ENCODE peak calls at places on chromosomes 16 and 17, in four cellular contexts. O is Panc1, Y is heart right ventricle, E is DND-41. J is an unnamed sample. For H3K27me3, the result is how much of the 10 kb centered on the place peaks cover.

GRCh38 chr16:73432794-73433455 is 385.0 kb upstream of the ZFHX3 start:
- DNase-seq in O (no peak), Y (no peak), E (no peak), J (no peak)

GRCh38 chr17:72145562-72145961 is 24.7 kb downstream of the SOX9 start:
- DNase-seq in O (no peak), Y (no peak), E (no peak), J (no peak)

GRCh38 chr17:68346448-68346847 is 55.2 kb downstream of the ARSG start:
- DNase-seq in O (no peak), Y (peak), E (peak), J (peak)

GRCh38 chr17:41530062-41531048 is 2.2 kb upstream of the KRT19 start:
- DNase-seq in O (no peak), Y (no peak), E (no peak), J (no peak)

GRCh38 chr17:306536-307294 is 45.9 kb downstream of the RPH3AL start:
- DNase-seq in O (no peak), Y (no peak), E (no peak), J (no peak)

GRCh38 chr17:81832608-81833159 is 407 bp downstream of the MCRIP1 start:
- DNase-seq in O (no peak), Y (no peak), E (peak), J (no peak)

GRCh38 chr16:83727751-83728352 is 79.9 kb upstream of the HSBP1 start:
- DNase-seq in O (no peak), Y (no peak), E (no peak), J (no peak)

GRCh38 chr17:5097101-5097834 is 14.4 kb downstream of the ZNF232 start:
- DNase-seq in O (no peak), Y (peak), E (no peak), J (peak)

GRCh38 chr17:77373298-77374169 is 232.8 kb downstream of the SEC14L1 start:
- DNase-seq in O (no peak), Y (peak), E (peak), J (no peak)

GRCh38 chr17:32523017-32523680 is 36.4 kb downstream of the CDK5R1 start:
- DNase-seq in O (no peak), Y (no peak), E (no peak), J (no peak)

GRCh38 chr17:36182176-36183000 is 6.0 kb upstream of the TBC1D3B start:
- DNase-seq in O (no peak), Y (peak), E (no peak), J (no peak)

GRCh38 chr17:64326420-64327054 is 63.5 kb upstream of the TEX2 start:
- DNase-seq in O (no peak), Y (peak), E (no peak), J (peak)

GRCh38 chr17:50150354-50151040 is at the start of gene PPP1R9B:
- DNase-seq in O (no peak), Y (peak), E (no peak), J (no peak)

GRCh38 chr16:50684823-50685455 is 3.8 kb upstream of the SNX20 start:
- DNase-seq in O (no peak), Y (no peak), E (no peak), J (no peak)

GRCh38 chr16:81041696-81042095 is 6.1 kb downstream of the ATMIN start:
- DNase-seq in O (no peak), Y (no peak), E (no peak), J (no peak)

GRCh38 chr17:42061641-42062487 is 11.5 kb upstream of the C17orf113 start:
- DNase-seq in O (no peak), Y (no peak), E (no peak), J (no peak)

GRCh38 chr16:56633535-56633934 is 1.1 kb downstream of the MT1M start:
- DNase-seq in O (no peak), Y (no peak), E (no peak), J (no peak)

GRCh38 chr17:72121164-72122001 is 563 bp downstream of the SOX9 start:
- DNase-seq in O (no peak), Y (peak), E (no peak), J (no peak)

GRCh38 chr16:29804455-29805231 is 1.7 kb upstream of the MAZ start:
- DNase-seq in O (no peak), Y (peak), E (peak), J (no peak)

GRCh38 chr17:66892286-66892685 is 57.4 kb downstream of the CACNG5 start:
- DNase-seq in O (no peak), Y (no peak), E (no peak), J (no peak)

GRCh38 chr16:11405331-11406176 is 60.3 kb downstream of the RMI2 start:
- DNase-seq in O (peak), Y (no peak), E (peak), J (no peak)

GRCh38 chr17:29045734-29046133 is 2.8 kb downstream of the PIPOX start:
- DNase-seq in O (no peak), Y (no peak), E (no peak), J (no peak)

GRCh38 chr17:21842332-21843317 is 150.3 kb downstream of the KCNJ18 start:
- DNase-seq in O (no peak), Y (no peak), E (no peak), J (no peak)

GRCh38 chr16:22784690-22785214 is 29.2 kb upstream of the HS3ST2 start:
- DNase-seq in O (no peak), Y (no peak), E (no peak), J (no peak)

GRCh38 chr17:1347681-1348318 is 52.2 kb downstream of the YWHAE start:
- DNase-seq in O (no peak), Y (no peak), E (no peak), J (no peak)

GRCh38 chr17:46887717-46888116 is 35.2 kb upstream of the GOSR2 start:
- DNase-seq in O (no peak), Y (no peak), E (no peak), J (no peak)

GRCh38 chr16:24986512-24987303 is 28.5 kb downstream of the ARHGAP17 start:
- DNase-seq in O (no peak), Y (peak), E (no peak), J (no peak)

GRCh38 chr17:43645765-43646481 is 15.8 kb downstream of the MEOX1 start:
- DNase-seq in O (no peak), Y (peak), E (no peak), J (no peak)

GRCh38 chr17:47956818-47957590 is 679 bp downstream of the PRR15L start:
- DNase-seq in O (no peak), Y (no peak), E (no peak), J (no peak)
- H3K4me3 ChIP-seq in O (no peak), Y (no peak), E (no peak), J (no peak)

DNA sequence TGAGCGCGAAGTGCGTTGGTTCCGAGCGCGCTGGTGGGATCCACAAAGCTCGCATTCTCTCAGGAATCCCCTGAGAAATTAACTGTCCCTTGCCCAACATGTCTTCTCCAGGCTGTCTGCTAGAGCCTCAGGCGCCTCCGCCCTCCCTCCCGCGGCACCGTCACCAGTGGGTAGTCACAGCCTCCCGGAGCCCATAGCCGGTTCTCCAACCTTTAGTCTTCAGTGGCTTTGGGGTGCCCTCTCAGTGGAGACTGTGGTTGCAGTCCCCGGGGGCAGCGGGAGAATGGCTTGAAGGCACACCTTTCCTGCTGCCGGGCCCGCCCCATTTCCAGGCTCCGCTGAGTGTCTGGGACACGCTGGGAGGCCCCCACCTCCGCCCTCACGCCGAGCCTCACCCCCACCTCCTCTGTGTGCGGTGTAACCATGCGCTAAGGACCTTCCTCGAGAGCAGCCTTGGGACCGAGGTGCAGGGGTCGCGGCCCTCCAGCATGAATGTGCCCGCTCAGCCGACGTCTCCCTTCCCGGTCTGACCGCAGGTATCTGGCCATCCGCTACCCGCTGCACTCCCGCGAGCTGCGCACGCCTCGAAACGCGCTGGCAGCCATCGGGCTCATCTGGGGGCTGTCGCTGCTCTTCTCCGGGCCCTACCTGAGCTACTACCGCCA is 1.7 kb downstream of the GALR2 start:
- DNase-seq in O (no peak), Y (no peak), E (no peak), J (no peak)
- H3K27me3 ChIP-seq in O (under half), Y (half or more), E (under half), J (under half)

GRCh38 chr17:45372325-45372869 is 55.6 kb upstream of the MAP3K14 start:
- DNase-seq in O (no peak), Y (no peak), E (no peak), J (no peak)
- H3K4me3 ChIP-seq in O (no peak), Y (no peak), E (no peak), J (no peak)

GRCh38 chr16:3190949-3191353 is 2.9 kb downstream of the OR1F1 start:
- DNase-seq in O (peak), Y (no peak), E (no peak), J (no peak)
- H3K27me3 ChIP-seq in O (under half), Y (half or more), E (under half), J (under half)

GRCh38 chr17:56596741-56597494 is 3.4 kb downstream of the NOG start:
- DNase-seq in O (no peak), Y (no peak), E (no peak), J (no peak)
- H3K4me3 ChIP-seq in O (peak), Y (peak), E (no peak), J (peak)

J was measured in dorsolateral prefrontal cortex.